ENCODE peak calls at places on chromosomes 3 and 15, in five cellular contexts. L, H, F, A and Z are unnamed samples.

GRCh38 chr3:131501949-131502348 is 822 bp downstream of the MRPL3 start:
- DNase-seq in H (peak; percentile 11), F (no peak), L (no peak), A (no peak), Z (peak; percentile 18)

GRCh38 chr3:44989141-44989540 is 13.1 kb downstream of the EXOSC7 start:
- DNase-seq in F (no peak), H (no peak), L (no peak), A (no peak), Z (no peak)

GRCh38 chr15:78893538-78893937 is 20.8 kb downstream of the MORF4L1 start:
- DNase-seq in H (no peak), A (no peak), F (no peak), L (no peak), Z (no peak)

GRCh38 chr15:78148392-78149067 is 632 bp upstream of the IDH3A start:
- DNase-seq in L (no peak), H (no peak), A (no peak), F (no peak), Z (no peak)

GRCh38 chr15:75640483-75641175 is 605 bp upstream of the IMP3 start:
- DNase-seq in F (no peak), A (no peak), L (no peak), H (no peak), Z (peak; percentile 62)

GRCh38 chr15:88651293-88651692 is 12.5 kb downstream of the ISG20 start:
- DNase-seq in F (peak; percentile 33), L (no peak), H (no peak), A (no peak), Z (no peak)

GRCh38 chr3:100164730-100165129 is 50.4 kb upstream of the FILIP1L start:
- DNase-seq in A (no peak), F (no peak), H (no peak), L (no peak), Z (peak; percentile 30)

GRCh38 chr3:107413264-107413663 is 36.0 kb downstream of the CCDC54 start:
- DNase-seq in A (no peak), F (no peak), L (no peak), H (no peak), Z (no peak)

GRCh38 chr3:65732060-65732933 is 306.4 kb downstream of the MAGI1 start:
- DNase-seq in F (no peak), A (peak; percentile 22), L (peak; percentile 7), H (peak; percentile 44), Z (peak; percentile 71)

GRCh38 chr3:99999541-99999940 is 114.8 kb downstream of the FILIP1L start:
- DNase-seq in F (no peak), H (no peak), L (no peak), A (no peak), Z (no peak)

DNA sequence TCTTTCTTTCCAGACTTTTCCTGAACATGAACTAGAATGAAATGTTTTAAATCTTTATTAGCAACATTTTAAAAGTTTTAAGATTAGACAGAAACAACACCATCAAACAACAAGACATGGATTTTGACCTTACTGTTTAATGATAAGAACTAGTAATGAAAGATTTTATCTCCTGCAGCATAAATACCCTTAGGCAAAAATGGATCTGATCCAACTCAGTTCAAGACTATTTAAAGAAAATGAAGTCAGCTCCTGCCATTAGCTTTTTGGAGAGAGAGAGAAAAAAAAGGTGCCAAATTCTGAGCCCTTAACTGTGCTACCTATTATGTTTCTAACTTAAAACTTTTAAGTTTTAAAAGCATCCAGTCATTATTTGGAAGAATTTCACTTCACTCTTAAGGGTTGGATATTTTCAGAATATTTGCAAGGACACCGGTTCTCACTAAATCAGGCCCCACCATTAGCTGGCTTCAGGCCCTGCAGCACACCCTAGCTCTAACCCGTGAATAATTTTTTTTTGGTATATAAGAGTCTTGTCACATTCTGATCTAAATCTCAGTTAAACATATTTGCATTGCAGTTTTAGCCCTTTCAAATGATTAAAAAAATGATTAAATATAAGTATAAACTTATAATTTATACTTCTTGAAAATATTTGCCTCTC is 60.0 kb downstream of the NR1I2 start:
- DNase-seq in L (no peak), H (no peak), F (no peak), A (no peak), Z (no peak)
- TF ChIP-seq TAF1 in L (no peak), H (no peak), F (no peak), A (no peak), Z (no peak)

DNA sequence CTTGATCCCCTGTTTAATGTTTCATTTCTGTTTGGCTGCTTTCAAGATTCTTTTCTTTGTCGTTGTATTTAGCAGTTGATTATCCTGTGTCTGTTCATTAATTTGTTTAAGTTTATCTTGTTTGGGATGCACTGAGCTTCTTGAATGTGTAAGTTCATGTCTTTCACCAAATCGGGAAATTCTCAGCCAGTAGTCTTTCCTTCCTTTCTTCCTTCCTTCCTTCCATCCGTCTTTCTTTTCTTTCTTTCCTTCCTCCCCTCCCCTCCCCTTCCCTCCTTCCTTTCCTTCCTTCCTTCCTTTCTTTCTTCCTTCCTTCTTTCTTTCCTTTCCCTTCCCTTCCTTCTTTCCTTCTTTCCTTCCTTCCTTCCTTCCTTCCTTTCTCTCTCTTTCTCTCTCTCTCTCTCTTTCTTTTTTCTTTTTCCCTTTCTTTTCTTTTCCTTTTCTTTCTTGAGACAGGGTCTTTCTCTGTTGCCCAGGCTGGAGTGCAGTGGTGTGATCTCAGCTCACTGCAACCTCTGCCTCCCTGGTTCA is 35.5 kb upstream of the KLF13 start:
- DNase-seq in A (no peak), H (no peak), L (no peak), F (no peak), Z (no peak)
- TF ChIP-seq TAF1 in A (no peak), H (no peak), L (no peak), F (no peak), Z (no peak)

GRCh38 chr15:43376017-43376705 is 5.3 kb downstream of the TUBGCP4 start:
- DNase-seq in H (peak; percentile 40), L (peak; percentile 26), F (peak; percentile 60), A (peak; percentile 22), Z (peak; percentile 62)
- TF ChIP-seq TAF1 in H (no peak), L (no peak), F (no peak), A (no peak), Z (no peak)

GRCh38 chr3:86996261-86996955 is 5.5 kb upstream of the VGLL3 start:
- DNase-seq in L (no peak), H (no peak), F (no peak), A (no peak), Z (no peak)

GRCh38 chr3:87000940-87001339 is 10.0 kb upstream of the VGLL3 start:
- DNase-seq in A (no peak), F (no peak), L (no peak), H (no peak), Z (no peak)

GRCh38 chr3:86995537-86995936 is 4.6 kb upstream of the VGLL3 start:
- DNase-seq in H (no peak), F (no peak), L (no peak), A (no peak), Z (no peak)

GRCh38 chr3:87001699-87002098 is 10.8 kb upstream of the VGLL3 start:
- DNase-seq in H (no peak), L (no peak), A (no peak), F (no peak), Z (no peak)

DNA sequence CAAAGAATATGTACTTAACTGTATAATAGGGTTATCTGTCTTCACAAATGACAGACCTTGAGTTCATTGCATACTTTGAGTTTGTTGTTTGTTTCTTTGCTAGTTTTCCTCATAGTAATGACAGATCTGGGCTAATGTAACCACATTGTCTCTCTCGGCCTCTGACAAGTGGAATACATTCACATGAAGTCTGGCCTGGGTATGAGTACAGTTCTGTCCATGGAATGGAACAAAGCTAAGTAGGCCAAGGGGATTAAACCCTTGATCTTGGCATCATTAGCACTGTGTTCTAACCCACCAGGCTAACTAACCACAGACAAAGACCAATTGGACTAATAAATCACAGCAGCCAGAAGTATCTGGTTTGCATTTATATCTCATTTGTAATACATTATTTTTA is 7.6 kb upstream of the VGLL3 start:
- DNase-seq in L (no peak), H (no peak), F (no peak), A (no peak), Z (no peak)
- TF ChIP-seq TAF1 in L (no peak), H (no peak), F (no peak), A (no peak), Z (no peak)

GRCh38 chr15:72135719-72136118 is 17.5 kb downstream of the SENP8 start:
- DNase-seq in F (no peak), L (no peak), H (no peak), A (no peak), Z (no peak)
- TF ChIP-seq TAF1 in F (no peak), L (no peak), H (no peak), A (no peak), Z (no peak)

DNA sequence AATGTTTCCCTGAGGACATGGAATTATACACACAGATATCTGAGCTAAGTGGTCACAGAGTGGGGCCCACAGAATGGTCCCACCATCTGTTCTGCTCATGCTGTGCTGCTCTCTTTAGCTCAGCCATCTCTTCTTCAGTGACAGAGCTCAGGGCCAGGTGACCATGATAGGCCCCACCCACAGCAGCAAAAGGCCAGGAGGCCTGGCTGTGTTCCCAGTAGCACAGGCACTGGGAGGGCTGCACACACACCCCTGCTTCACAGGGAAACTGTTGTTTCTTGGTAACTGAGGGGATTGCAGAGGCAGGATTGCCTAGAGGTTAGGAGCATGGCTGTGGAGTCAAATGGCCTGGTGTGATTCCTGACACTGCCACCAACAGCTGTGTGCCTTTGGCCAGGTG is 4.8 kb upstream of the FBXW12 start:
- DNase-seq in F (no peak), A (no peak), H (no peak), L (no peak), Z (peak; percentile 69)
- TF ChIP-seq TAF1 in F (no peak), A (no peak), H (no peak), L (no peak), Z (no peak)